ENCODE peak calls at places on chromosomes 1 and 21, in six cellular contexts. Y, P, F, K, X and T are unnamed samples.

GRCh38 chr1:64965239-64966157 is 851 bp downstream of the JAK1 start:
- DNase-seq in P (peak; percentile 29), X (peak; percentile 57), Y (peak; percentile 76), F (peak; percentile 74), K (peak; percentile 88), T (peak; percentile 45)

GRCh38 chr1:95614197-95614596 is 380.2 kb downstream of the RWDD3 start:
- DNase-seq in P (no peak), F (no peak), Y (no peak), X (no peak), K (no peak), T (no peak)

GRCh38 chr1:151458936-151459330 is 361 bp downstream of the POGZ start:
- DNase-seq in K (peak; percentile 75), Y (peak; percentile 63), X (peak; percentile 58), F (peak; percentile 72), P (peak; percentile 57), T (peak; percentile 74)

GRCh38 chr1:26907071-26907922 is 6.5 kb downstream of the NR0B2 start:
- DNase-seq in P (no peak), F (no peak), Y (peak; percentile 92), X (peak; percentile 92), K (peak; percentile 84), T (no peak)

GRCh38 chr1:9942399-9942938 is 722 bp downstream of the LZIC start:
- DNase-seq in P (no peak), F (no peak), Y (peak; percentile 72), X (peak; percentile 66), K (peak; percentile 80), T (peak; percentile 29)

GRCh38 chr1:112706505-112707216 is at the start of gene RHOC:
- DNase-seq in Y (peak; percentile 56), P (peak; percentile 78), K (peak; percentile 52), X (peak; percentile 88), F (peak; percentile 81), T (peak; percentile 68)

GRCh38 chr1:50251592-50252165 is 143.0 kb downstream of the ELAVL4 start:
- DNase-seq in X (no peak), Y (no peak), P (peak; percentile 48), K (no peak), F (peak; percentile 78), T (peak; percentile 68)

GRCh38 chr1:20202166-20202565 is 15.8 kb upstream of the PLA2G2C start:
- DNase-seq in F (no peak), P (no peak), Y (no peak), K (no peak), X (peak; percentile 85), T (no peak)

GRCh38 chr1:185317034-185317885 is at the start of gene IVNS1ABP:
- DNase-seq in P (peak; percentile 93), F (peak; percentile 88), Y (peak; percentile 87), X (peak; percentile 95), K (peak; percentile 91), T (peak; percentile 99)

GRCh38 chr1:71424536-71424935 is 343.7 kb upstream of the ZRANB2 start:
- DNase-seq in Y (no peak), F (no peak), K (no peak), X (no peak), P (no peak), T (no peak)

GRCh38 chr1:104100079-104100478 is 350.4 kb downstream of the AMY1C start:
- DNase-seq in Y (no peak), P (no peak), K (no peak), X (no peak), F (no peak), T (no peak)

GRCh38 chr21:20720623-20721022 is 277.6 kb upstream of the NCAM2 start:
- DNase-seq in F (no peak), P (no peak), X (no peak), Y (no peak), K (peak; percentile 1), T (no peak)

GRCh38 chr1:160307455-160307854 is 22.5 kb upstream of the PEX19 start:
- DNase-seq in Y (no peak), P (no peak), F (peak; percentile 56), K (no peak), X (no peak), T (peak; percentile 86)

DNA sequence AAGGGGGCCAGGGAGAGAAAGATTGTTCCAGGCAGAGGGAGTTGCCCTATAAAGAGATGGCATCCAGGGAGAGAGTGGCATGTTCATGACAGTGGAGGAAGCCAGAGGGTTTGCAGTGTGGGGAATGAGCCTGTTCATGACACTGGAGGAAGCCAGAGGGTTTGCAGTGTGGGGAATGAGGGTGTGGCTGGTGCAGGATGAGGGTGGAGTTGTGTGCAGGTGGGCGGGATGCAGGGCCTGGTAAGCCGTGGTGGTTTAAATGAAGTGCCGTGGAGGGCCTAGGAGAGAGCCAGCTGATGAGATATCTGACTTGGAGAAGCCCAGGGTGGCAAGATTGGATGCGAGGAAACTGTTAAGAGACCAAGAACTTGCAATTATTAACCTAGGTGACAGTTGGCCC is 131.8 kb downstream of the CAMTA1 start:
- DNase-seq in P (no peak), X (no peak), Y (no peak), K (no peak), F (no peak), T (no peak)
- H2BK5ac ChIP-seq in P (no peak overlapping the region), X (no peak overlapping the region), Y (no peak overlapping the region), K (no peak overlapping the region), F (no peak overlapping the region), T (no peak overlapping the region)

GRCh38 chr1:98884864-98885263 is 119.8 kb downstream of the PLPPR5 start:
- DNase-seq in P (no peak), F (no peak), X (no peak), Y (no peak), K (no peak), T (no peak)
- H4K91ac ChIP-seq in P (no peak overlapping the region), F (no peak overlapping the region), X (no peak overlapping the region), Y (no peak overlapping the region), K (no peak overlapping the region), T (no peak overlapping the region)

GRCh38 chr1:36397083-36397377 is 678 bp downstream of the LSM10 start:
- DNase-seq in Y (no peak), X (no peak), K (no peak), F (no peak), P (no peak), T (no peak)
- H2BK5ac ChIP-seq in Y (peak overlapping the region; percentile 58), X (peak overlapping the region; percentile 28), K (no peak overlapping the region), F (peak overlapping the region; percentile 85), P (peak overlapping the region; percentile 19), T (no peak overlapping the region)

DNA sequence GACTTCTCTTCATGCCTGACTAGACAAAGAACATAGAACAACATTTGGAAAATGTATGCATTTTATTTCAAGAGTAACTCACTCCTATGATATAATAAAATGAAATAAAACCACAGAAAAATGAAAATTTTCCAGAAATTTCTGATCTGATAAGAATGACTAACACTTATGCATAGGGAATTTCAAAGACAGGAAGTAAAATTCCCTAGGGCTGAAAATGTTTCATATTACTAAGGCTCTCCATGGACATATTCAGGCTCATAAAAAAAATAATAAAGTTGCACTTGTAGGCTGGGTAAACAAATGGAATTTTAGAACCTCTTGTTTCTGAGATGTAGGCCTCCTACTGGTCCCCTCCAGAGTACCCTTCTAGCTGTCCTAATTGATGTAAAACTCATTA is 641.1 kb upstream of the CAMK1G start:
- DNase-seq in P (no peak), K (no peak), X (no peak), F (no peak), Y (no peak), T (no peak)
- H4K91ac ChIP-seq in P (no peak overlapping the region), K (no peak overlapping the region), X (no peak overlapping the region), F (no peak overlapping the region), Y (no peak overlapping the region), T (no peak overlapping the region)